ENCODE peak calls at places on chromosomes 12 and 14, in eight cellular contexts. One of them, this sample, is unnamed.

GRCh38 chr14:28754209-28754985 is 12.2 kb upstream of the FOXG1 start:
- DNase-seq in GM12864: peak
- DNase-seq in endothelial cell of umbilical vein: peak
- DNase-seq in AG09309: no peak
- DNase-seq in fibroblast of pulmonary artery: peak
- DNase-seq in neuronal stem cell: no peak
- DNase-seq in SJCRH30: peak
- DNase-seq in GM23338: peak
- DNase-seq in this sample: no peak

GRCh38 chr12:126418357-126418756 is 1353.1 kb downstream of the AACS start:
- DNase-seq in GM12864: no peak
- DNase-seq in endothelial cell of umbilical vein: no peak
- DNase-seq in AG09309: no peak
- DNase-seq in fibroblast of pulmonary artery: no peak
- DNase-seq in neuronal stem cell: no peak
- DNase-seq in SJCRH30: no peak
- DNase-seq in GM23338: no peak
- DNase-seq in this sample: no peak

GRCh38 chr14:98819132-98819866 is 452.7 kb downstream of the BCL11B start:
- DNase-seq in GM12864: no peak
- DNase-seq in endothelial cell of umbilical vein: no peak
- DNase-seq in AG09309: no peak
- DNase-seq in fibroblast of pulmonary artery: no peak
- DNase-seq in neuronal stem cell: no peak
- DNase-seq in SJCRH30: no peak
- DNase-seq in GM23338: peak
- DNase-seq in this sample: no peak

GRCh38 chr12:101414533-101415119 is 7.1 kb upstream of the ARL1 start:
- DNase-seq in GM12864: no peak
- DNase-seq in endothelial cell of umbilical vein: peak
- DNase-seq in AG09309: peak
- DNase-seq in fibroblast of pulmonary artery: peak
- DNase-seq in neuronal stem cell: peak
- DNase-seq in SJCRH30: peak
- DNase-seq in GM23338: peak
- DNase-seq in this sample: no peak

GRCh38 chr14:29536886-29537511 is 390.6 kb downstream of the PRKD1 start:
- DNase-seq in GM12864: no peak
- DNase-seq in endothelial cell of umbilical vein: peak
- DNase-seq in AG09309: peak
- DNase-seq in fibroblast of pulmonary artery: peak
- DNase-seq in neuronal stem cell: no peak
- DNase-seq in SJCRH30: peak
- DNase-seq in GM23338: no peak
- DNase-seq in this sample: no peak

GRCh38 chr14:81435578-81436295 is 35.6 kb upstream of the STON2 start:
- DNase-seq in GM12864: no peak
- DNase-seq in endothelial cell of umbilical vein: peak
- DNase-seq in AG09309: no peak
- DNase-seq in fibroblast of pulmonary artery: peak
- DNase-seq in neuronal stem cell: peak
- DNase-seq in SJCRH30: peak
- DNase-seq in GM23338: peak
- DNase-seq in this sample: peak

GRCh38 chr12:57886590-57887363 is 40.2 kb upstream of the CTDSP2 start:
- DNase-seq in GM12864: no peak
- DNase-seq in endothelial cell of umbilical vein: no peak
- DNase-seq in AG09309: no peak
- DNase-seq in fibroblast of pulmonary artery: no peak
- DNase-seq in neuronal stem cell: no peak
- DNase-seq in SJCRH30: peak
- DNase-seq in GM23338: no peak
- DNase-seq in this sample: no peak

GRCh38 chr12:56631790-56632700 is 1.9 kb upstream of the BAZ2A start:
- DNase-seq in GM12864: peak
- DNase-seq in endothelial cell of umbilical vein: peak
- DNase-seq in AG09309: no peak
- DNase-seq in fibroblast of pulmonary artery: peak
- DNase-seq in neuronal stem cell: no peak
- DNase-seq in SJCRH30: peak
- DNase-seq in GM23338: peak
- DNase-seq in this sample: peak

GRCh38 chr12:111105294-111105693 is 184.9 kb upstream of the MYL2 start:
- DNase-seq in GM12864: no peak
- DNase-seq in endothelial cell of umbilical vein: no peak
- DNase-seq in AG09309: no peak
- DNase-seq in fibroblast of pulmonary artery: peak
- DNase-seq in neuronal stem cell: no peak
- DNase-seq in SJCRH30: no peak
- DNase-seq in GM23338: no peak
- DNase-seq in this sample: no peak

GRCh38 chr14:95095991-95096390 is 61.3 kb downstream of the DICER1 start:
- DNase-seq in GM12864: no peak
- DNase-seq in endothelial cell of umbilical vein: no peak
- DNase-seq in AG09309: no peak
- DNase-seq in fibroblast of pulmonary artery: no peak
- DNase-seq in neuronal stem cell: peak
- DNase-seq in SJCRH30: no peak
- DNase-seq in GM23338: peak
- DNase-seq in this sample: no peak

GRCh38 chr14:82432531-82432930 is 898.9 kb upstream of the SEL1L start:
- DNase-seq in GM12864: no peak
- DNase-seq in endothelial cell of umbilical vein: no peak
- DNase-seq in AG09309: no peak
- DNase-seq in fibroblast of pulmonary artery: no peak
- DNase-seq in neuronal stem cell: no peak
- DNase-seq in SJCRH30: peak
- DNase-seq in GM23338: no peak
- DNase-seq in this sample: no peak

GRCh38 chr12:6452908-6453630 is 1.2 kb downstream of the TAPBPL start:
- DNase-seq in GM12864: no peak
- DNase-seq in endothelial cell of umbilical vein: no peak
- DNase-seq in AG09309: no peak
- DNase-seq in fibroblast of pulmonary artery: no peak
- DNase-seq in neuronal stem cell: no peak
- DNase-seq in SJCRH30: no peak
- DNase-seq in GM23338: no peak
- DNase-seq in this sample: no peak

GRCh38 chr12:88339254-88339949 is 197.3 kb downstream of the TMTC3 start:
- DNase-seq in GM12864: no peak
- DNase-seq in endothelial cell of umbilical vein: no peak
- DNase-seq in AG09309: no peak
- DNase-seq in fibroblast of pulmonary artery: peak
- DNase-seq in neuronal stem cell: no peak
- DNase-seq in SJCRH30: no peak
- DNase-seq in GM23338: no peak
- DNase-seq in this sample: no peak

GRCh38 chr12:94099191-94099983 is 49.0 kb upstream of the PLXNC1 start:
- DNase-seq in GM12864: no peak
- DNase-seq in endothelial cell of umbilical vein: peak
- DNase-seq in AG09309: peak
- DNase-seq in fibroblast of pulmonary artery: no peak
- DNase-seq in neuronal stem cell: no peak
- DNase-seq in SJCRH30: peak
- DNase-seq in GM23338: no peak
- DNase-seq in this sample: no peak

GRCh38 chr14:32996343-32996742 is 57.7 kb downstream of the NPAS3 start:
- DNase-seq in GM12864: no peak
- DNase-seq in endothelial cell of umbilical vein: no peak
- DNase-seq in AG09309: no peak
- DNase-seq in fibroblast of pulmonary artery: no peak
- DNase-seq in neuronal stem cell: no peak
- DNase-seq in SJCRH30: no peak
- DNase-seq in GM23338: no peak
- DNase-seq in this sample: no peak

GRCh38 chr12:28222081-28222700 is 31.9 kb downstream of the CCDC91 start:
- DNase-seq in GM12864: no peak
- DNase-seq in endothelial cell of umbilical vein: no peak
- DNase-seq in AG09309: no peak
- DNase-seq in fibroblast of pulmonary artery: no peak
- DNase-seq in neuronal stem cell: no peak
- DNase-seq in SJCRH30: no peak
- DNase-seq in GM23338: no peak
- DNase-seq in this sample: no peak

GRCh38 chr14:67623114-67623513 is 3.4 kb downstream of the ARG2 start:
- DNase-seq in GM12864: no peak
- DNase-seq in endothelial cell of umbilical vein: peak
- DNase-seq in AG09309: no peak
- DNase-seq in fibroblast of pulmonary artery: peak
- DNase-seq in neuronal stem cell: no peak
- DNase-seq in SJCRH30: no peak
- DNase-seq in GM23338: peak
- DNase-seq in this sample: no peak

GRCh38 chr14:90991690-90992443 is 68.6 kb downstream of the RPS6KA5 start:
- DNase-seq in GM12864: no peak
- DNase-seq in endothelial cell of umbilical vein: no peak
- DNase-seq in AG09309: no peak
- DNase-seq in fibroblast of pulmonary artery: no peak
- DNase-seq in neuronal stem cell: no peak
- DNase-seq in SJCRH30: no peak
- DNase-seq in GM23338: no peak
- DNase-seq in this sample: no peak

GRCh38 chr12:125149160-125150108 is 84.2 kb downstream of the AACS start:
- DNase-seq in GM12864: peak
- DNase-seq in endothelial cell of umbilical vein: no peak
- DNase-seq in AG09309: no peak
- DNase-seq in fibroblast of pulmonary artery: no peak
- DNase-seq in neuronal stem cell: no peak
- DNase-seq in SJCRH30: no peak
- DNase-seq in GM23338: no peak
- DNase-seq in this sample: no peak

GRCh38 chr12:133058203-133059125 is 21.2 kb downstream of the ZNF84 start:
- DNase-seq in GM12864: no peak
- DNase-seq in endothelial cell of umbilical vein: peak
- DNase-seq in AG09309: no peak
- DNase-seq in fibroblast of pulmonary artery: peak
- DNase-seq in neuronal stem cell: no peak
- DNase-seq in SJCRH30: peak
- DNase-seq in GM23338: peak
- DNase-seq in this sample: no peak

GRCh38 chr12:67433393-67434175 is 164.4 kb downstream of the CAND1 start:
- DNase-seq in GM12864: no peak
- DNase-seq in endothelial cell of umbilical vein: no peak
- DNase-seq in AG09309: no peak
- DNase-seq in fibroblast of pulmonary artery: no peak
- DNase-seq in neuronal stem cell: no peak
- DNase-seq in SJCRH30: no peak
- DNase-seq in GM23338: no peak
- DNase-seq in this sample: no peak

GRCh38 chr14:72894623-72895378 is 900 bp upstream of the DPF3 start:
- DNase-seq in GM12864: no peak
- DNase-seq in endothelial cell of umbilical vein: peak
- DNase-seq in AG09309: no peak
- DNase-seq in fibroblast of pulmonary artery: no peak
- DNase-seq in neuronal stem cell: peak
- DNase-seq in SJCRH30: no peak
- DNase-seq in GM23338: peak
- DNase-seq in this sample: no peak

GRCh38 chr14:65438266-65438933 is 25.9 kb downstream of the FUT8 start:
- DNase-seq in GM12864: no peak
- DNase-seq in endothelial cell of umbilical vein: no peak
- DNase-seq in AG09309: no peak
- DNase-seq in fibroblast of pulmonary artery: no peak
- DNase-seq in neuronal stem cell: no peak
- DNase-seq in SJCRH30: no peak
- DNase-seq in GM23338: no peak
- DNase-seq in this sample: no peak
- H3K4me3 ChIP-seq in GM12864: no peak
- H3K4me3 ChIP-seq in endothelial cell of umbilical vein: no peak
- H3K4me3 ChIP-seq in AG09309: no peak
- H3K4me3 ChIP-seq in fibroblast of pulmonary artery: no peak
- H3K4me3 ChIP-seq in neuronal stem cell: no peak
- H3K4me3 ChIP-seq in SJCRH30: no peak
- H3K4me3 ChIP-seq in GM23338: no peak
- H3K4me3 ChIP-seq in this sample: no peak

GRCh38 chr14:75428230-75429104 is 645 bp downstream of the JDP2 start:
- DNase-seq in GM12864: no peak
- DNase-seq in endothelial cell of umbilical vein: no peak
- DNase-seq in AG09309: no peak
- DNase-seq in fibroblast of pulmonary artery: peak
- DNase-seq in neuronal stem cell: no peak
- DNase-seq in SJCRH30: no peak
- DNase-seq in GM23338: peak
- DNase-seq in this sample: peak
- H3K4me3 ChIP-seq in GM12864: peak
- H3K4me3 ChIP-seq in endothelial cell of umbilical vein: peak
- H3K4me3 ChIP-seq in AG09309: peak
- H3K4me3 ChIP-seq in fibroblast of pulmonary artery: peak
- H3K4me3 ChIP-seq in neuronal stem cell: peak
- H3K4me3 ChIP-seq in SJCRH30: peak
- H3K4me3 ChIP-seq in GM23338: peak
- H3K4me3 ChIP-seq in this sample: peak

DNA sequence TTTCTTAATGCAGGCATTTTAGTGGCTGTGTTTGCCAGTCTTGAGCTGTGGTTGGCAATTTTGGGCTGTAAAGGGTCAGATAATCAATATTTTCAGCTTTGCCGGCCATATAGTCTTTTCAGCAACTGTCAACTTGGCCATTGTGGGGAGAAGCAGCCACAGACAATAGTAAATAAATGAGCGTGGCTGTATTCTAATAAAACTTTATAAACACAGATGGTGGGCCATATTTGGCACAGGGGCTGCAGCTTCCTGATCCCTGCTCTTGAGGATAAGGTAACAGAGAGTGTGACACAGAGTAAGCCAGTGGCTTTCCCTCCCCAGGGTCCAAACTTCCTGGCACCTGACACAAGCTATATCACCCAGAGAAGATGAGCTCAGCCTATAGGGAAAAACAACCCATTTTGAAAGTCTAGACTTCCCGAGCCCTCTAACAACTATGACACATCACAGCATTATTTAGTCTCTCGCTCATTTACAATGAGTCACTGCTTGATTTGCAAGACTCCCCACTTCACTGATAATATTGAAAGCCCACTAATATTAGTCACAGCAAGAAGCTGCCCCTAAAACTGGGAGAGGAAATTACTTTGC is 163.1 kb upstream of the TMPO start:
- DNase-seq in GM12864: no peak
- DNase-seq in endothelial cell of umbilical vein: peak
- DNase-seq in AG09309: peak
- DNase-seq in fibroblast of pulmonary artery: peak
- DNase-seq in neuronal stem cell: no peak
- DNase-seq in SJCRH30: peak
- DNase-seq in GM23338: no peak
- DNase-seq in this sample: no peak
- H3K4me3 ChIP-seq in GM12864: no peak
- H3K4me3 ChIP-seq in endothelial cell of umbilical vein: no peak
- H3K4me3 ChIP-seq in AG09309: no peak
- H3K4me3 ChIP-seq in fibroblast of pulmonary artery: no peak
- H3K4me3 ChIP-seq in neuronal stem cell: no peak
- H3K4me3 ChIP-seq in SJCRH30: no peak
- H3K4me3 ChIP-seq in GM23338: no peak
- H3K4me3 ChIP-seq in this sample: no peak

DNA sequence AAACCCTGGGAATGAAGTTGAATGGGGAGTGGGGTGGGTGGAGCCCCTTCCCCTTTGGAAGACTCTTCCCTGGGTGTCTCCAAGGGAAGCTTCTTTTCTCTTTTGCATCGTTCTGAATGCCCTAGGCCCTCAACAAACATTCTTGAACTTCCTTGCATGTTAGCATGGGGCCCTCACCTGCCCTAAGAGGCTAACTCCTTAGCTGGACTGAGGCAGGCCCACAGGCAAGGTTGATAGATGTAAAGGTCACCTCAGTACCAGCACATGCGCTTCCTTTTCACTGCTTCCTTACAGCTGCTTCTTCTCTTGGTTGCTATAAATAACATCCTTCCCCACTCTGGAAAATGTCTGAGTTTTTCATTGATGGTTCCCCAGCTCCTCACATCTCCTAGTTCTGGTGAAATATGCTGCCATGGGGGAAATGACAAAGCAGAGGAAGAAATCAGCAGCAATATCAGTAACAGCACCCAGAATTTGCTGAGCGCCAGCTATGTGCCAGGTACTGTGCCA is 160.6 kb upstream of the FRMD6 start:
- DNase-seq in GM12864: no peak
- DNase-seq in endothelial cell of umbilical vein: no peak
- DNase-seq in AG09309: no peak
- DNase-seq in fibroblast of pulmonary artery: no peak
- DNase-seq in neuronal stem cell: no peak
- DNase-seq in SJCRH30: no peak
- DNase-seq in GM23338: no peak
- DNase-seq in this sample: no peak
- H3K4me3 ChIP-seq in GM12864: no peak
- H3K4me3 ChIP-seq in endothelial cell of umbilical vein: no peak
- H3K4me3 ChIP-seq in AG09309: no peak
- H3K4me3 ChIP-seq in fibroblast of pulmonary artery: no peak
- H3K4me3 ChIP-seq in neuronal stem cell: no peak
- H3K4me3 ChIP-seq in SJCRH30: no peak
- H3K4me3 ChIP-seq in GM23338: no peak
- H3K4me3 ChIP-seq in this sample: no peak